ENCODE peak calls at places on chromosomes 3 and 15, in six cellular contexts. A is stimulated activated naive CD8-positive, alpha-beta T cell treated with anti-CD3 and anti-CD28 coated beads, Interleukin-15, Interleukin-2, amounts not matched to agents 100 U/mL and 50 U/mL, for 24 hours; T is dermis blood vessel endothelial cell; P is aorta; Y is right cardiac atrium; B is nephron progenitor cell. R is an unnamed sample.

GRCh38 chr3:180704532-180704931 is 25.2 kb upstream of the CCDC39 start:
- DNase-seq in A (no peak), T (no peak), P (no peak), B (no peak), Y (no peak), R (no peak)

GRCh38 chr15:70669966-70670658 is 93.2 kb downstream of the UACA start:
- DNase-seq in B (no peak), P (no peak), Y (peak), T (no peak), A (no peak), R (peak)

GRCh38 chr3:195182470-195182795 is 88.5 kb downstream of the XXYLT1 start:
- DNase-seq in T (peak), B (no peak), Y (no peak), P (no peak), A (no peak), R (no peak)

GRCh38 chr3:87614998-87615397 is 338.6 kb upstream of the POU1F1 start:
- DNase-seq in P (no peak), Y (no peak), B (no peak), T (no peak), A (no peak), R (no peak)

GRCh38 chr15:73403171-73403570 is 34.4 kb upstream of the HCN4 start:
- DNase-seq in P (no peak), T (no peak), B (no peak), A (no peak), Y (no peak), R (no peak)

GRCh38 chr15:64693134-64693533 is 82.3 kb downstream of the RBPMS2 start:
- DNase-seq in A (no peak), P (peak), B (no peak), Y (peak), T (peak), R (no peak)

GRCh38 chr3:107574650-107575049 is 51.9 kb downstream of the BBX start:
- DNase-seq in Y (no peak), T (peak), B (no peak), A (no peak), P (no peak), R (no peak)

GRCh38 chr3:10553586-10554235 is 48.3 kb upstream of the ATP2B2 start:
- DNase-seq in T (no peak), P (no peak), Y (peak), B (peak), A (no peak), R (no peak)

GRCh38 chr3:48130321-48130881 is 57.8 kb downstream of the CDC25A start:
- DNase-seq in B (no peak), T (peak), Y (peak), A (no peak), P (peak), R (peak)

GRCh38 chr3:53083949-53084309 is 38.1 kb upstream of the SFMBT1 start:
- DNase-seq in T (no peak), Y (no peak), A (no peak), B (no peak), P (no peak), R (no peak)

GRCh38 chr3:133856316-133856715 is 39.4 kb downstream of the RAB6B start:
- DNase-seq in A (no peak), Y (no peak), B (no peak), T (no peak), P (no peak), R (no peak)

GRCh38 chr3:53227993-53228885 is 27.6 kb downstream of the TKT start:
- DNase-seq in Y (no peak), T (no peak), B (no peak), A (no peak), P (no peak), R (no peak)

GRCh38 chr3:45647148-45647619 is 42.0 kb upstream of the SACM1L start:
- DNase-seq in Y (no peak), T (peak), P (no peak), B (no peak), A (no peak), R (no peak)

GRCh38 chr3:107753494-107753893 is 230.7 kb downstream of the BBX start:
- DNase-seq in P (no peak), T (peak), Y (peak), A (peak), B (peak), R (no peak)

GRCh38 chr3:119700269-119700919 is 2.4 kb upstream of the CFAP91 start:
- DNase-seq in A (peak), P (no peak), Y (no peak), B (no peak), T (peak), R (no peak)

GRCh38 chr3:37571269-37571668 is 290.4 kb upstream of the CTDSPL start:
- DNase-seq in T (peak), P (no peak), B (no peak), Y (no peak), A (no peak), R (no peak)

GRCh38 chr3:49351521-49352011 is 6.6 kb downstream of the GPX1 start:
- DNase-seq in P (no peak), Y (no peak), T (peak), B (no peak), A (no peak), R (no peak)

GRCh38 chr3:37492977-37493471 is 318.6 kb upstream of the LRRFIP2 start:
- DNase-seq in Y (peak), P (no peak), A (no peak), B (no peak), T (peak), R (no peak)

GRCh38 chr3:31960793-31961431 is 20.1 kb downstream of the OSBPL10 start:
- DNase-seq in B (no peak), T (no peak), P (no peak), Y (no peak), A (no peak), R (no peak)

GRCh38 chr3:156642750-156643728 is 31.4 kb upstream of the TIPARP start:
- DNase-seq in A (no peak), Y (no peak), B (no peak), T (no peak), P (peak), R (no peak)

GRCh38 chr3:8938021-8938420 is 25.3 kb downstream of the RAD18 start:
- DNase-seq in Y (no peak), T (peak), B (no peak), P (no peak), A (no peak), R (no peak)

GRCh38 chr3:76039431-76039830 is 254.1 kb upstream of the ZNF717 start:
- DNase-seq in T (no peak), B (no peak), Y (no peak), A (no peak), P (no peak), R (no peak)

GRCh38 chr15:59268199-59268979 is 61.7 kb downstream of the LDHAL6B start:
- DNase-seq in Y (no peak), B (no peak), T (peak), A (no peak), P (no peak), R (no peak)

GRCh38 chr3:171256445-171257250 is 203.6 kb downstream of the TNIK start:
- DNase-seq in T (peak), B (no peak), P (no peak), A (no peak), Y (no peak), R (no peak)

GRCh38 chr3:177284383-177284881 is 87.2 kb upstream of the TBL1XR1 start:
- DNase-seq in T (no peak), P (peak), B (no peak), Y (peak), A (peak), R (peak)

GRCh38 chr3:114506622-114507300 is 212.9 kb downstream of the TIGIT start:
- DNase-seq in Y (no peak), T (no peak), P (no peak), B (no peak), A (no peak), R (no peak)